ENCODE peak calls at places on chromosomes 3 and 15, in nine cellular contexts. N, O, I, H, M, D, W, U and Q are unnamed samples.

GRCh38 chr3:139588450-139588849 is 48.9 kb upstream of the RBP1 start:
- DNase-seq in N (peak), O (no peak), I (no peak), H (no peak), M (no peak), D (no peak), W (no peak), U (peak), Q (no peak)

GRCh38 chr3:68176600-68176999 is 522.2 kb upstream of the SUCLG2 start:
- DNase-seq in N (no peak), O (no peak), I (no peak), H (no peak), M (no peak), D (no peak), W (no peak), U (no peak), Q (no peak)

GRCh38 chr3:30720586-30721313 is 114.3 kb downstream of the TGFBR2 start:
- DNase-seq in N (peak), O (peak), I (no peak), H (peak), M (no peak), D (no peak), W (no peak), U (no peak), Q (no peak)

GRCh38 chr3:173465112-173465511 is 67.6 kb downstream of the NLGN1 start:
- DNase-seq in N (no peak), O (peak), I (no peak), H (peak), M (no peak), D (no peak), W (no peak), U (no peak), Q (no peak)

GRCh38 chr3:149581248-149581647 is 76.6 kb downstream of the WWTR1 start:
- DNase-seq in N (no peak), O (no peak), I (no peak), H (peak), M (no peak), D (no peak), W (no peak), U (no peak), Q (no peak)

GRCh38 chr15:58684036-58684700 is 65.3 kb downstream of the ADAM10 start:
- DNase-seq in N (no peak), O (no peak), I (no peak), H (no peak), M (no peak), D (no peak), W (no peak), U (no peak), Q (no peak)

GRCh38 chr3:63351159-63352007 is 73.3 kb downstream of the SYNPR start:
- DNase-seq in N (peak), O (peak), I (no peak), H (peak), M (no peak), D (no peak), W (no peak), U (peak), Q (peak)

GRCh38 chr3:178762382-178762781 is 226.1 kb downstream of the KCNMB2 start:
- DNase-seq in N (no peak), O (no peak), I (no peak), H (no peak), M (no peak), D (no peak), W (no peak), U (no peak), Q (no peak)

GRCh38 chr15:43329222-43329959 is 982 bp downstream of the LCMT2 start:
- DNase-seq in N (no peak), O (peak), I (no peak), H (no peak), M (peak), D (no peak), W (no peak), U (no peak), Q (no peak)

GRCh38 chr3:195044411-195044810 is 226.5 kb downstream of the XXYLT1 start:
- DNase-seq in N (no peak), O (no peak), I (no peak), H (no peak), M (no peak), D (no peak), W (no peak), U (no peak), Q (no peak)

GRCh38 chr15:69857686-69858391 is 239.9 kb downstream of the TLE3 start:
- DNase-seq in N (no peak), O (no peak), I (no peak), H (no peak), M (no peak), D (no peak), W (peak), U (peak), Q (peak)

GRCh38 chr3:196111939-196112386 is 30.1 kb upstream of the TFRC start:
- DNase-seq in N (no peak), O (no peak), I (peak), H (no peak), M (peak), D (peak), W (no peak), U (no peak), Q (no peak)

GRCh38 chr15:46277994-46278885 is 643.4 kb downstream of the SQOR start:
- DNase-seq in N (no peak), O (no peak), I (no peak), H (no peak), M (no peak), D (no peak), W (no peak), U (no peak), Q (no peak)

GRCh38 chr3:14989943-14990753 is 42.8 kb downstream of the NR2C2 start:
- DNase-seq in N (no peak), O (peak), I (no peak), H (no peak), M (no peak), D (no peak), W (no peak), U (no peak), Q (no peak)

GRCh38 chr3:165128544-165128943 is 50.2 kb upstream of the SI start:
- DNase-seq in N (no peak), O (no peak), I (no peak), H (no peak), M (no peak), D (no peak), W (no peak), U (no peak), Q (no peak)

GRCh38 chr3:197260491-197261163 is 37.8 kb downstream of the DLG1 start:
- DNase-seq in N (no peak), O (no peak), I (no peak), H (no peak), M (no peak), D (no peak), W (no peak), U (no peak), Q (no peak)

GRCh38 chr3:66638717-66639116 is 137.9 kb upstream of the LRIG1 start:
- DNase-seq in N (no peak), O (no peak), I (no peak), H (no peak), M (no peak), D (no peak), W (no peak), U (peak), Q (no peak)

GRCh38 chr15:84702961-84703482 is 12.9 kb downstream of the SEC11A start:
- DNase-seq in N (no peak), O (peak), I (no peak), H (peak), M (no peak), D (no peak), W (no peak), U (no peak), Q (no peak)

GRCh38 chr15:79436037-79436780 is 4.1 kb downstream of the MINAR1 start:
- DNase-seq in N (no peak), O (no peak), I (no peak), H (no peak), M (no peak), D (no peak), W (no peak), U (no peak), Q (no peak)

GRCh38 chr3:43155464-43156121 is 49.7 kb upstream of the POMGNT2 start:
- DNase-seq in N (peak), O (peak), I (no peak), H (peak), M (no peak), D (no peak), W (no peak), U (no peak), Q (no peak)

GRCh38 chr3:64708456-64708855 is 20.7 kb upstream of the ADAMTS9 start:
- DNase-seq in N (no peak), O (no peak), I (no peak), H (no peak), M (no peak), D (no peak), W (no peak), U (no peak), Q (no peak)

GRCh38 chr3:94573337-94573736 is 510.5 kb downstream of the NSUN3 start:
- DNase-seq in N (no peak), O (no peak), I (no peak), H (no peak), M (no peak), D (no peak), W (no peak), U (no peak), Q (no peak)

GRCh38 chr3:75396316-75396802 is 267.8 kb upstream of the FRG2C start:
- DNase-seq in N (no peak), O (no peak), I (no peak), H (no peak), M (no peak), D (no peak), W (no peak), U (no peak), Q (no peak)

GRCh38 chr3:150921207-150921606 is 16.0 kb upstream of the MINDY4B start:
- DNase-seq in N (no peak), O (no peak), I (no peak), H (no peak), M (no peak), D (no peak), W (no peak), U (no peak), Q (no peak)

GRCh38 chr3:142281474-142281873 is 56.1 kb upstream of the GK5 start:
- DNase-seq in N (no peak), O (no peak), I (no peak), H (no peak), M (no peak), D (no peak), W (no peak), U (no peak), Q (no peak)

GRCh38 chr3:157204431-157204830 is 44.5 kb upstream of the CCNL1 start:
- DNase-seq in N (no peak), O (no peak), I (no peak), H (peak), M (no peak), D (no peak), W (no peak), U (peak), Q (no peak)

GRCh38 chr3:190197346-190197763 is 76.7 kb upstream of the P3H2 start:
- DNase-seq in N (peak), O (no peak), I (no peak), H (no peak), M (no peak), D (no peak), W (no peak), U (no peak), Q (no peak)

GRCh38 chr15:55824857-55825613 is 82.1 kb upstream of the PRTG start:
- DNase-seq in N (no peak), O (no peak), I (no peak), H (no peak), M (no peak), D (no peak), W (no peak), U (no peak), Q (no peak)